ENCODE peak calls at places on chromosomes 16 and 17, in ten cellular contexts. One of them, this sample, is unnamed. For H3K4me1, the result is how much of the 10 kb centered on the place peaks cover.

GRCh38 chr17:66755101-66755943 is 79.6 kb upstream of the CACNG5 start:
- DNase-seq in transverse colon: peak
- DNase-seq in ascending aorta: no peak
- DNase-seq in neuronal stem cell: no peak
- DNase-seq in right cardiac atrium: no peak
- DNase-seq in thoracic aorta: no peak
- DNase-seq in cardiac muscle cell: no peak
- DNase-seq in H1: no peak
- DNase-seq in right atrium auricular region: no peak
- DNase-seq in effector memory CD4-positive, alpha-beta T cell: no peak
- DNase-seq in this sample: no peak

GRCh38 chr17:1216209-1216937 is 36.6 kb upstream of the ABR start:
- DNase-seq in transverse colon: no peak
- DNase-seq in ascending aorta: no peak
- DNase-seq in neuronal stem cell: no peak
- DNase-seq in right cardiac atrium: no peak
- DNase-seq in thoracic aorta: no peak
- DNase-seq in cardiac muscle cell: no peak
- DNase-seq in H1: no peak
- DNase-seq in right atrium auricular region: no peak
- DNase-seq in effector memory CD4-positive, alpha-beta T cell: no peak
- DNase-seq in this sample: no peak

GRCh38 chr17:44584498-44584897 is 27.2 kb downstream of the FZD2 start:
- DNase-seq in transverse colon: no peak
- DNase-seq in ascending aorta: no peak
- DNase-seq in neuronal stem cell: no peak
- DNase-seq in right cardiac atrium: no peak
- DNase-seq in thoracic aorta: no peak
- DNase-seq in cardiac muscle cell: peak
- DNase-seq in H1: no peak
- DNase-seq in right atrium auricular region: no peak
- DNase-seq in effector memory CD4-positive, alpha-beta T cell: no peak
- DNase-seq in this sample: no peak

GRCh38 chr17:4354862-4355514 is 11.5 kb downstream of the UBE2G1 start:
- DNase-seq in transverse colon: no peak
- DNase-seq in ascending aorta: no peak
- DNase-seq in neuronal stem cell: no peak
- DNase-seq in right cardiac atrium: no peak
- DNase-seq in thoracic aorta: no peak
- DNase-seq in cardiac muscle cell: no peak
- DNase-seq in H1: no peak
- DNase-seq in right atrium auricular region: no peak
- DNase-seq in effector memory CD4-positive, alpha-beta T cell: no peak
- DNase-seq in this sample: no peak

GRCh38 chr16:19203374-19203966 is 35.4 kb downstream of the SYT17 start:
- DNase-seq in transverse colon: no peak
- DNase-seq in ascending aorta: no peak
- DNase-seq in neuronal stem cell: no peak
- DNase-seq in right cardiac atrium: no peak
- DNase-seq in thoracic aorta: no peak
- DNase-seq in cardiac muscle cell: no peak
- DNase-seq in H1: no peak
- DNase-seq in right atrium auricular region: no peak
- DNase-seq in effector memory CD4-positive, alpha-beta T cell: no peak
- DNase-seq in this sample: peak

GRCh38 chr16:76293980-76294690 is 16.9 kb downstream of the CNTNAP4 start:
- DNase-seq in transverse colon: no peak
- DNase-seq in ascending aorta: no peak
- DNase-seq in neuronal stem cell: no peak
- DNase-seq in right cardiac atrium: no peak
- DNase-seq in thoracic aorta: no peak
- DNase-seq in cardiac muscle cell: no peak
- DNase-seq in H1: no peak
- DNase-seq in right atrium auricular region: no peak
- DNase-seq in effector memory CD4-positive, alpha-beta T cell: no peak
- DNase-seq in this sample: no peak

GRCh38 chr17:79990704-79991103 is 45.0 kb downstream of the TBC1D16 start:
- DNase-seq in transverse colon: no peak
- DNase-seq in ascending aorta: no peak
- DNase-seq in neuronal stem cell: no peak
- DNase-seq in right cardiac atrium: no peak
- DNase-seq in thoracic aorta: no peak
- DNase-seq in cardiac muscle cell: no peak
- DNase-seq in H1: no peak
- DNase-seq in right atrium auricular region: no peak
- DNase-seq in effector memory CD4-positive, alpha-beta T cell: no peak
- DNase-seq in this sample: no peak

GRCh38 chr16:12976936-12977335 is 75.5 kb downstream of the SHISA9 start:
- DNase-seq in transverse colon: no peak
- DNase-seq in ascending aorta: no peak
- DNase-seq in neuronal stem cell: peak
- DNase-seq in right cardiac atrium: no peak
- DNase-seq in thoracic aorta: no peak
- DNase-seq in cardiac muscle cell: no peak
- DNase-seq in H1: no peak
- DNase-seq in right atrium auricular region: no peak
- DNase-seq in effector memory CD4-positive, alpha-beta T cell: no peak
- DNase-seq in this sample: no peak

DNA sequence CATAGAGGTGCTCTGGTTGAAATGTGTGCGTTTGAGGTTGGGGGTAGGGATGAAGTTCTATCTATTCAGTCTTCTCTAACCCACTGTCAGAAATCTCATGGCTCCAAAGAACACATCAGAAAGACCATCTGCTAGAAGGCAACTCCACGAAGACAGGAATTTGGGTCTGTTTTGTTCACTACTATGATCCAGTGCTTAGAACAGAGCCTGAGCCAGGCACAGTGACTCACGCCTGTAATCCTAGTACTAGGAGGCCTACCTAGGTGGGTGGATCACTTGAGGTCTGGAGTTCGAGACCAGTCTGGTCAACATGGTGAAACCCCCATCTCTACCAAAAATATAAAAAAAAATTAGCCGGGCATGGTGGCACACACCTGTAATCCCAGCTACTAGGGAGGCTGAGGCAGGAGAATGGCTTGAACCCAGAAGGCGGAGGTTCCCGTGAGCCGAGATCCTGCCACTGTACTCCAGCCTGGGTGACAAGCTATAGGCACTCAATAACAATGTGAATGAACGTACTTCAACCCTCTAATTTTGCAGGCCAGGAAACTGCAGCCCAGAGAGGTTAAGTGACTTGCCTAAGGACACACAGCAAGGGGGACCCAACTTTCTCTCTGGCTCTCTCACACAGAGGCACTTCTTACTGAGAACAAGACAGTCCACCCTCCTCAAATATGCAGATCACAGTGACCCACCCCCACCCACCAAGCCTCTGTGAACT is 2.2 kb downstream of the CASKIN2 start:
- DNase-seq in transverse colon: no peak
- DNase-seq in ascending aorta: no peak
- DNase-seq in neuronal stem cell: no peak
- DNase-seq in right cardiac atrium: no peak
- DNase-seq in thoracic aorta: no peak
- DNase-seq in cardiac muscle cell: no peak
- DNase-seq in H1: no peak
- DNase-seq in right atrium auricular region: no peak
- DNase-seq in effector memory CD4-positive, alpha-beta T cell: no peak
- DNase-seq in this sample: no peak
- H3K4me1 ChIP-seq in transverse colon: under half
- H3K4me1 ChIP-seq in ascending aorta: half or more
- H3K4me1 ChIP-seq in neuronal stem cell: under half
- H3K4me1 ChIP-seq in right cardiac atrium: under half
- H3K4me1 ChIP-seq in thoracic aorta: half or more
- H3K4me1 ChIP-seq in cardiac muscle cell: under half
- H3K4me1 ChIP-seq in H1: under half
- H3K4me1 ChIP-seq in right atrium auricular region: half or more
- H3K4me1 ChIP-seq in effector memory CD4-positive, alpha-beta T cell: under half
- H3K4me1 ChIP-seq in this sample: under half

GRCh38 chr17:14329900-14330491 is 29.1 kb downstream of the HS3ST3B1 start:
- DNase-seq in transverse colon: no peak
- DNase-seq in ascending aorta: no peak
- DNase-seq in neuronal stem cell: no peak
- DNase-seq in right cardiac atrium: no peak
- DNase-seq in thoracic aorta: no peak
- DNase-seq in cardiac muscle cell: no peak
- DNase-seq in H1: no peak
- DNase-seq in right atrium auricular region: no peak
- DNase-seq in effector memory CD4-positive, alpha-beta T cell: no peak
- DNase-seq in this sample: no peak

GRCh38 chr17:14330492-14330920 is 29.6 kb downstream of the HS3ST3B1 start:
- DNase-seq in transverse colon: peak
- DNase-seq in ascending aorta: no peak
- DNase-seq in neuronal stem cell: peak
- DNase-seq in right cardiac atrium: no peak
- DNase-seq in thoracic aorta: no peak
- DNase-seq in cardiac muscle cell: no peak
- DNase-seq in H1: no peak
- DNase-seq in right atrium auricular region: no peak
- DNase-seq in effector memory CD4-positive, alpha-beta T cell: no peak
- DNase-seq in this sample: peak

GRCh38 chr17:14331982-14332298 is 31.1 kb downstream of the HS3ST3B1 start:
- DNase-seq in transverse colon: no peak
- DNase-seq in ascending aorta: no peak
- DNase-seq in neuronal stem cell: no peak
- DNase-seq in right cardiac atrium: no peak
- DNase-seq in thoracic aorta: no peak
- DNase-seq in cardiac muscle cell: no peak
- DNase-seq in H1: no peak
- DNase-seq in right atrium auricular region: no peak
- DNase-seq in effector memory CD4-positive, alpha-beta T cell: no peak
- DNase-seq in this sample: no peak

GRCh38 chr17:14332331-14332730 is 31.4 kb downstream of the HS3ST3B1 start:
- DNase-seq in transverse colon: no peak
- DNase-seq in ascending aorta: no peak
- DNase-seq in neuronal stem cell: no peak
- DNase-seq in right cardiac atrium: no peak
- DNase-seq in thoracic aorta: no peak
- DNase-seq in cardiac muscle cell: no peak
- DNase-seq in H1: no peak
- DNase-seq in right atrium auricular region: no peak
- DNase-seq in effector memory CD4-positive, alpha-beta T cell: no peak
- DNase-seq in this sample: no peak

GRCh38 chr17:14331200-14331981 is 30.5 kb downstream of the HS3ST3B1 start:
- DNase-seq in transverse colon: no peak
- DNase-seq in ascending aorta: no peak
- DNase-seq in neuronal stem cell: peak
- DNase-seq in right cardiac atrium: no peak
- DNase-seq in thoracic aorta: no peak
- DNase-seq in cardiac muscle cell: no peak
- DNase-seq in H1: no peak
- DNase-seq in right atrium auricular region: no peak
- DNase-seq in effector memory CD4-positive, alpha-beta T cell: no peak
- DNase-seq in this sample: no peak
- H3K4me3 ChIP-seq in transverse colon: no peak
- H3K4me3 ChIP-seq in ascending aorta: no peak
- H3K4me3 ChIP-seq in neuronal stem cell: no peak
- H3K4me3 ChIP-seq in right cardiac atrium: no peak
- H3K4me3 ChIP-seq in thoracic aorta: no peak
- H3K4me3 ChIP-seq in cardiac muscle cell: no peak
- H3K4me3 ChIP-seq in H1: no peak
- H3K4me3 ChIP-seq in right atrium auricular region: no peak
- H3K4me3 ChIP-seq in effector memory CD4-positive, alpha-beta T cell: no peak
- H3K4me3 ChIP-seq in this sample: no peak

GRCh38 chr16:86605950-86606349 is 27.6 kb downstream of the FOXL1 start:
- DNase-seq in transverse colon: no peak
- DNase-seq in ascending aorta: no peak
- DNase-seq in neuronal stem cell: no peak
- DNase-seq in right cardiac atrium: no peak
- DNase-seq in thoracic aorta: no peak
- DNase-seq in cardiac muscle cell: no peak
- DNase-seq in H1: no peak
- DNase-seq in right atrium auricular region: no peak
- DNase-seq in effector memory CD4-positive, alpha-beta T cell: no peak
- DNase-seq in this sample: no peak

GRCh38 chr16:86598607-86599318 is 20.4 kb downstream of the FOXL1 start:
- DNase-seq in transverse colon: no peak
- DNase-seq in ascending aorta: no peak
- DNase-seq in neuronal stem cell: no peak
- DNase-seq in right cardiac atrium: no peak
- DNase-seq in thoracic aorta: no peak
- DNase-seq in cardiac muscle cell: no peak
- DNase-seq in H1: no peak
- DNase-seq in right atrium auricular region: no peak
- DNase-seq in effector memory CD4-positive, alpha-beta T cell: no peak
- DNase-seq in this sample: no peak

GRCh38 chr16:86601356-86601755 is 23.0 kb downstream of the FOXL1 start:
- DNase-seq in transverse colon: no peak
- DNase-seq in ascending aorta: no peak
- DNase-seq in neuronal stem cell: no peak
- DNase-seq in right cardiac atrium: no peak
- DNase-seq in thoracic aorta: no peak
- DNase-seq in cardiac muscle cell: no peak
- DNase-seq in H1: no peak
- DNase-seq in right atrium auricular region: no peak
- DNase-seq in effector memory CD4-positive, alpha-beta T cell: no peak
- DNase-seq in this sample: no peak

GRCh38 chr16:86604436-86605220 is 26.3 kb downstream of the FOXL1 start:
- DNase-seq in transverse colon: no peak
- DNase-seq in ascending aorta: no peak
- DNase-seq in neuronal stem cell: no peak
- DNase-seq in right cardiac atrium: no peak
- DNase-seq in thoracic aorta: no peak
- DNase-seq in cardiac muscle cell: no peak
- DNase-seq in H1: no peak
- DNase-seq in right atrium auricular region: no peak
- DNase-seq in effector memory CD4-positive, alpha-beta T cell: peak
- DNase-seq in this sample: no peak

GRCh38 chr16:86602521-86602920 is 24.2 kb downstream of the FOXL1 start:
- DNase-seq in transverse colon: no peak
- DNase-seq in ascending aorta: no peak
- DNase-seq in neuronal stem cell: no peak
- DNase-seq in right cardiac atrium: no peak
- DNase-seq in thoracic aorta: no peak
- DNase-seq in cardiac muscle cell: no peak
- DNase-seq in H1: no peak
- DNase-seq in right atrium auricular region: no peak
- DNase-seq in effector memory CD4-positive, alpha-beta T cell: no peak
- DNase-seq in this sample: no peak
- H3K27ac ChIP-seq in transverse colon: no peak
- H3K27ac ChIP-seq in ascending aorta: peak
- H3K27ac ChIP-seq in neuronal stem cell: no peak
- H3K27ac ChIP-seq in right cardiac atrium: no peak
- H3K27ac ChIP-seq in thoracic aorta: peak
- H3K27ac ChIP-seq in cardiac muscle cell: no peak
- H3K27ac ChIP-seq in H1: no peak
- H3K27ac ChIP-seq in right atrium auricular region: no peak
- H3K27ac ChIP-seq in effector memory CD4-positive, alpha-beta T cell: no peak
- H3K27ac ChIP-seq in this sample: no peak

GRCh38 chr17:49257296-49257695 is 26.7 kb upstream of the PHOSPHO1 start:
- DNase-seq in transverse colon: no peak
- DNase-seq in ascending aorta: no peak
- DNase-seq in neuronal stem cell: no peak
- DNase-seq in right cardiac atrium: no peak
- DNase-seq in thoracic aorta: no peak
- DNase-seq in cardiac muscle cell: no peak
- DNase-seq in H1: no peak
- DNase-seq in right atrium auricular region: no peak
- DNase-seq in effector memory CD4-positive, alpha-beta T cell: no peak
- DNase-seq in this sample: no peak

GRCh38 chr17:49252148-49252682 is 21.6 kb upstream of the PHOSPHO1 start:
- DNase-seq in transverse colon: no peak
- DNase-seq in ascending aorta: peak
- DNase-seq in neuronal stem cell: no peak
- DNase-seq in right cardiac atrium: peak
- DNase-seq in thoracic aorta: no peak
- DNase-seq in cardiac muscle cell: peak
- DNase-seq in H1: no peak
- DNase-seq in right atrium auricular region: no peak
- DNase-seq in effector memory CD4-positive, alpha-beta T cell: no peak
- DNase-seq in this sample: peak

GRCh38 chr17:49249292-49249794 is 18.8 kb upstream of the PHOSPHO1 start:
- DNase-seq in transverse colon: no peak
- DNase-seq in ascending aorta: no peak
- DNase-seq in neuronal stem cell: no peak
- DNase-seq in right cardiac atrium: peak
- DNase-seq in thoracic aorta: no peak
- DNase-seq in cardiac muscle cell: peak
- DNase-seq in H1: no peak
- DNase-seq in right atrium auricular region: no peak
- DNase-seq in effector memory CD4-positive, alpha-beta T cell: no peak
- DNase-seq in this sample: no peak

GRCh38 chr17:49249890-49250522 is 19.4 kb upstream of the PHOSPHO1 start:
- DNase-seq in transverse colon: no peak
- DNase-seq in ascending aorta: no peak
- DNase-seq in neuronal stem cell: no peak
- DNase-seq in right cardiac atrium: no peak
- DNase-seq in thoracic aorta: no peak
- DNase-seq in cardiac muscle cell: no peak
- DNase-seq in H1: no peak
- DNase-seq in right atrium auricular region: no peak
- DNase-seq in effector memory CD4-positive, alpha-beta T cell: no peak
- DNase-seq in this sample: no peak

DNA sequence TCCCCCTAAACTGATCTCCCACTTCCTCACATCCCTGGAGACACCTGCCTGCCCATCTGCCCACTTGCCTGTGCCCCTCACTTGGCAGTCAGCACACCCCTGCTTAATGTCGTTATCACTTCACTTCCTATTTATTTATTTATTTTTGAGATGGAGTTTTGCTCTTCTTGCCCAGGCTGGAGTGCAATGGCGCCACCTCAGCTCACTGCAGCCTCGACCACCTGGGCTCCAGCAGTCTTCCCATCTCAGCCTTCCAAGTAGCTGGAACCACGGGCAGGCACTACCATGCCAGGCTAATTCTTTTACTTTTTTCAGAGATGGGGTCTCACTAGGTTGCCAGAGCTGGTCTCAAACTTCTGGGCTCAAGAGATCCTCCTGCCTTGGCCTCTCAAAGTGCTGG is 23.5 kb upstream of the PHOSPHO1 start:
- DNase-seq in transverse colon: no peak
- DNase-seq in ascending aorta: no peak
- DNase-seq in neuronal stem cell: no peak
- DNase-seq in right cardiac atrium: no peak
- DNase-seq in thoracic aorta: no peak
- DNase-seq in cardiac muscle cell: no peak
- DNase-seq in H1: no peak
- DNase-seq in right atrium auricular region: no peak
- DNase-seq in effector memory CD4-positive, alpha-beta T cell: no peak
- DNase-seq in this sample: no peak
- H3K4me1 ChIP-seq in transverse colon: under half
- H3K4me1 ChIP-seq in ascending aorta: under half
- H3K4me1 ChIP-seq in neuronal stem cell: under half
- H3K4me1 ChIP-seq in right cardiac atrium: under half
- H3K4me1 ChIP-seq in thoracic aorta: under half
- H3K4me1 ChIP-seq in cardiac muscle cell: under half
- H3K4me1 ChIP-seq in H1: under half
- H3K4me1 ChIP-seq in right atrium auricular region: under half
- H3K4me1 ChIP-seq in effector memory CD4-positive, alpha-beta T cell: under half
- H3K4me1 ChIP-seq in this sample: under half